ENCODE peak calls at places on chromosomes 11 and 22, in eight cellular contexts. I is stimulated activated CD4-positive, alpha-beta T cell treated with anti-CD3 and anti-CD28 coated beads, Interleukin-4, amount 100 ng/mL, for 4 hours; F is activated CD4-positive, CD25-positive, alpha-beta regulatory T cell; X is hepatic stellate cell; Y is T-helper 2 cell; G is psoas muscle; A is fibroblast of the conjunctiva; C is cardiac muscle cell. K is an unnamed sample.

GRCh38 chr22:35150163-35151107 is 84.5 kb downstream of the ISX start:
- DNase-seq in Y (peak), F (peak), G (peak), I (peak), C (peak), X (peak), A (peak), K (peak)

GRCh38 chr11:9462172-9462799 is 1.5 kb downstream of the ZNF143 start:
- DNase-seq in F (no peak), A (no peak), X (peak), I (no peak), G (no peak), Y (no peak), C (peak), K (no peak)

GRCh38 chr22:43277987-43278601 is 65.1 kb downstream of the SCUBE1 start:
- DNase-seq in A (no peak), G (no peak), F (no peak), I (no peak), X (no peak), Y (no peak), C (no peak), K (no peak)

GRCh38 chr11:74839971-74840370 is 91.3 kb downstream of the RNF169 start:
- DNase-seq in I (no peak), A (no peak), F (no peak), X (no peak), G (no peak), C (peak), Y (no peak), K (no peak)

GRCh38 chr11:45607995-45608394 is 57.4 kb downstream of the CHST1 start:
- DNase-seq in Y (no peak), X (no peak), G (no peak), A (no peak), F (no peak), I (no peak), C (peak), K (no peak)

GRCh38 chr11:108496643-108497256 is 1.4 kb downstream of the POGLUT3 start:
- DNase-seq in C (peak), I (no peak), A (no peak), X (peak), G (no peak), F (no peak), Y (no peak), K (no peak)

GRCh38 chr11:1628506-1629325 is 859 bp upstream of the KRTAP5-5 start:
- DNase-seq in G (peak), C (peak), X (peak), Y (peak), A (no peak), I (peak), F (no peak), K (peak)

GRCh38 chr11:72970557-72971118 is 156.4 kb downstream of the ATG16L2 start:
- DNase-seq in G (no peak), I (no peak), C (peak), A (no peak), Y (no peak), X (no peak), F (no peak), K (no peak)

GRCh38 chr11:130725417-130726233 is 190.7 kb downstream of the SNX19 start:
- DNase-seq in G (no peak), C (no peak), A (no peak), Y (no peak), F (no peak), X (no peak), I (no peak), K (no peak)

GRCh38 chr22:46072030-46072881 is 78.1 kb upstream of the PPARA start:
- DNase-seq in I (peak), Y (no peak), A (no peak), X (no peak), G (peak), F (no peak), C (peak), K (no peak)

GRCh38 chr22:49810363-49811013 is 17.2 kb downstream of the BRD1 start:
- DNase-seq in G (no peak), X (no peak), C (peak), A (no peak), Y (no peak), F (no peak), I (no peak), K (no peak)

GRCh38 chr11:43756575-43756974 is 76.0 kb downstream of the HSD17B12 start:
- DNase-seq in G (no peak), C (peak), X (no peak), F (no peak), I (no peak), A (no peak), Y (no peak), K (no peak)

GRCh38 chr11:30489076-30489475 is 97.1 kb downstream of the MPPED2 start:
- DNase-seq in X (no peak), Y (no peak), G (no peak), F (no peak), A (no peak), I (no peak), C (no peak), K (no peak)

GRCh38 chr22:24594569-24595120 is 1.8 kb upstream of the LRRC75B start:
- DNase-seq in Y (no peak), G (no peak), I (no peak), F (no peak), X (no peak), C (no peak), A (no peak), K (no peak)

GRCh38 chr22:45997077-45997774 is 20.3 kb upstream of the WNT7B start:
- DNase-seq in G (peak), X (peak), A (peak), C (peak), Y (no peak), I (no peak), F (no peak), K (peak)

GRCh38 chr11:61832758-61833157 is 4.7 kb downstream of the FADS2 start:
- DNase-seq in C (no peak), I (no peak), A (no peak), G (no peak), Y (no peak), X (no peak), F (no peak), K (no peak)

GRCh38 chr11:5556596-5557188 is 8.4 kb upstream of the OR52H1 start:
- DNase-seq in Y (no peak), X (no peak), C (no peak), G (no peak), F (no peak), I (no peak), A (no peak), K (no peak)

GRCh38 chr11:116960916-116961315 is 123.5 kb upstream of the APOA1 start:
- DNase-seq in X (peak), I (no peak), F (no peak), A (no peak), Y (no peak), C (peak), G (no peak), K (peak)

GRCh38 chr22:24134090-24134846 is 47.0 kb upstream of the SUSD2 start:
- DNase-seq in A (no peak), Y (no peak), F (no peak), G (no peak), I (peak), X (no peak), C (no peak), K (no peak)

GRCh38 chr22:49371325-49372110 is 456.2 kb downstream of the BRD1 start:
- DNase-seq in I (no peak), C (no peak), X (no peak), G (no peak), F (no peak), A (no peak), Y (no peak), K (no peak)

GRCh38 chr11:19455731-19456130 is 215.0 kb upstream of the E2F8 start:
- DNase-seq in X (no peak), C (peak), G (peak), I (no peak), Y (no peak), F (no peak), A (peak), K (no peak)

GRCh38 chr11:40384991-40385390 is 1074.5 kb downstream of the LRRC4C start:
- DNase-seq in Y (no peak), G (no peak), X (no peak), C (no peak), A (peak), I (no peak), F (no peak), K (no peak)

GRCh38 chr11:57427692-57428082 is 766 bp upstream of the SLC43A3 start:
- DNase-seq in I (no peak), G (peak), A (peak), Y (no peak), C (peak), X (no peak), F (no peak), K (no peak)

GRCh38 chr11:91857194-91857593 is 367.4 kb upstream of the FAT3 start:
- DNase-seq in A (peak), F (no peak), X (no peak), I (no peak), Y (no peak), G (no peak), C (peak), K (no peak)

GRCh38 chr22:45996241-45997076 is 19.5 kb upstream of the WNT7B start:
- DNase-seq in C (peak), I (no peak), F (no peak), Y (no peak), X (peak), G (peak), A (no peak), K (no peak)

GRCh38 chr11:29018631-29019030 is 910.4 kb downstream of the METTL15 start:
- DNase-seq in C (peak), I (no peak), F (no peak), A (peak), Y (no peak), X (peak), G (no peak), K (peak)

GRCh38 chr11:19907839-19908238 is 195.2 kb downstream of the NAV2 start:
- DNase-seq in F (no peak), Y (no peak), C (no peak), G (no peak), I (no peak), A (no peak), X (no peak), K (no peak)

GRCh38 chr11:22780914-22781593 is 48.5 kb downstream of the SVIP start:
- DNase-seq in C (no peak), X (no peak), G (no peak), I (no peak), F (no peak), A (no peak), Y (no peak), K (no peak)

GRCh38 chr11:69634069-69634468 is 6.9 kb upstream of the CCND1 start:
- DNase-seq in F (no peak), I (no peak), Y (no peak), C (no peak), G (no peak), A (no peak), X (no peak), K (no peak)

GRCh38 chr22:43272869-43273318 is 70.3 kb downstream of the SCUBE1 start:
- DNase-seq in F (no peak), I (no peak), Y (no peak), X (no peak), C (no peak), G (no peak), A (no peak), K (no peak)

GRCh38 chr11:578276-579035 is 2.2 kb downstream of the PHRF1 start:
- DNase-seq in Y (no peak), I (no peak), G (no peak), F (no peak), A (no peak), C (no peak), X (no peak), K (no peak)

GRCh38 chr11:21565283-21565682 is 627.6 kb upstream of the ANO5 start:
- DNase-seq in G (no peak), A (no peak), I (no peak), C (no peak), Y (no peak), X (no peak), F (no peak), K (no peak)

GRCh38 chr11:128412847-128413791 is 174.2 kb downstream of the ETS1 start:
- DNase-seq in Y (no peak), I (no peak), F (no peak), G (no peak), X (no peak), C (no peak), A (no peak), K (no peak)

GRCh38 chr11:94897330-94897768 is 76.0 kb downstream of the CWC15 start:
- DNase-seq in F (no peak), I (peak), G (no peak), C (peak), X (no peak), A (peak), Y (no peak), K (peak)

GRCh38 chr22:28885939-28886338 is 2.6 kb downstream of the ZNRF3 start:
- DNase-seq in F (no peak), G (no peak), X (no peak), Y (no peak), I (no peak), C (no peak), A (no peak), K (no peak)

GRCh38 chr11:81596709-81597108 is 1137.0 kb downstream of the FAM181B start:
- DNase-seq in Y (no peak), X (no peak), A (no peak), F (no peak), I (no peak), G (no peak), C (no peak), K (no peak)

GRCh38 chr22:38455063-38455529 is at the start of gene KCNJ4:
- DNase-seq in F (no peak), X (no peak), I (no peak), Y (no peak), G (no peak), A (no peak), C (no peak), K (no peak)

GRCh38 chr11:44770401-44770800 is 43.6 kb downstream of the TSPAN18 start:
- DNase-seq in F (no peak), A (no peak), G (no peak), Y (no peak), C (no peak), X (no peak), I (no peak), K (no peak)